ENCODE peak calls at places on chromosomes 1 and 21, in six cellular contexts. M is left lung, V is endodermal cell, Y is choroid plexus epithelial cell, Z is PC-3, G is foreskin fibroblast. H is an unnamed sample.

GRCh38 chr1:206551985-206552325 is 44.6 kb downstream of the RASSF5 start:
- DNase-seq in M (no peak), V (no peak), Y (no peak), Z (no peak), G (no peak), H (no peak)

GRCh38 chr1:38789498-38790169 is 69.9 kb downstream of the RRAGC start:
- DNase-seq in M (no peak), V (peak), Y (no peak), Z (peak), G (no peak), H (no peak)

GRCh38 chr1:10353693-10354092 is 45.2 kb upstream of the PGD start:
- DNase-seq in M (no peak), V (no peak), Y (no peak), Z (no peak), G (no peak), H (no peak)

GRCh38 chr1:83053446-83053845 is 945.5 kb downstream of the TTLL7 start:
- DNase-seq in M (no peak), V (no peak), Y (no peak), Z (no peak), G (no peak), H (no peak)

GRCh38 chr1:239868117-239868516 is 223.6 kb upstream of the FMN2 start:
- DNase-seq in M (no peak), V (no peak), Y (no peak), Z (no peak), G (no peak), H (no peak)

GRCh38 chr1:210633636-210634035 is 304.9 kb downstream of the HHAT start:
- DNase-seq in M (no peak), V (no peak), Y (no peak), Z (no peak), G (no peak), H (no peak)

GRCh38 chr1:41657679-41658078 is 173.2 kb upstream of the EDN2 start:
- DNase-seq in M (no peak), V (peak), Y (no peak), Z (no peak), G (no peak), H (no peak)

GRCh38 chr1:27772071-27772470 is 948 bp upstream of the STX12 start:
- DNase-seq in M (no peak), V (no peak), Y (no peak), Z (no peak), G (no peak), H (no peak)

GRCh38 chr1:174659823-174660222 is 212.1 kb downstream of the GPR52 start:
- DNase-seq in M (no peak), V (no peak), Y (peak), Z (peak), G (peak), H (no peak)

GRCh38 chr21:46089285-46089684 is 8.6 kb upstream of the COL6A2 start:
- DNase-seq in M (no peak), V (no peak), Y (no peak), Z (no peak), G (no peak), H (no peak)

GRCh38 chr1:88398338-88398737 is 285.7 kb upstream of the PKN2 start:
- DNase-seq in M (no peak), V (no peak), Y (no peak), Z (peak), G (no peak), H (no peak)

GRCh38 chr1:218676991-218677390 is 331.9 kb downstream of the TGFB2 start:
- DNase-seq in M (no peak), V (no peak), Y (no peak), Z (no peak), G (no peak), H (no peak)

GRCh38 chr1:218670875-218671274 is 325.7 kb downstream of the TGFB2 start:
- DNase-seq in M (no peak), V (no peak), Y (no peak), Z (no peak), G (no peak), H (no peak)

GRCh38 chr1:218673170-218673569 is 328.0 kb downstream of the TGFB2 start:
- DNase-seq in M (no peak), V (no peak), Y (no peak), Z (peak), G (no peak), H (no peak)

GRCh38 chr1:218671573-218671972 is 326.4 kb downstream of the TGFB2 start:
- DNase-seq in M (no peak), V (no peak), Y (peak), Z (no peak), G (peak), H (no peak)

GRCh38 chr1:218674280-218674773 is 329.2 kb downstream of the TGFB2 start:
- DNase-seq in M (no peak), V (peak), Y (peak), Z (peak), G (peak), H (no peak)
- H3K4me3 ChIP-seq in M (no peak), V (no peak), Y (no peak), Z (no peak), G (peak), H (no peak)

GRCh38 chr1:30803562-30803961 is 46.0 kb upstream of the LAPTM5 start:
- DNase-seq in M (no peak), V (no peak), Y (no peak), Z (no peak), G (no peak), H (no peak)

GRCh38 chr1:30805301-30806003 is 47.9 kb upstream of the LAPTM5 start:
- DNase-seq in M (no peak), V (no peak), Y (no peak), Z (no peak), G (no peak), H (no peak)

GRCh38 chr1:30806381-30807317 is 49.1 kb upstream of the LAPTM5 start:
- DNase-seq in M (no peak), V (no peak), Y (no peak), Z (no peak), G (no peak), H (no peak)

GRCh38 chr1:30804381-30804780 is 46.8 kb upstream of the LAPTM5 start:
- DNase-seq in M (no peak), V (peak), Y (no peak), Z (no peak), G (no peak), H (no peak)

DNA sequence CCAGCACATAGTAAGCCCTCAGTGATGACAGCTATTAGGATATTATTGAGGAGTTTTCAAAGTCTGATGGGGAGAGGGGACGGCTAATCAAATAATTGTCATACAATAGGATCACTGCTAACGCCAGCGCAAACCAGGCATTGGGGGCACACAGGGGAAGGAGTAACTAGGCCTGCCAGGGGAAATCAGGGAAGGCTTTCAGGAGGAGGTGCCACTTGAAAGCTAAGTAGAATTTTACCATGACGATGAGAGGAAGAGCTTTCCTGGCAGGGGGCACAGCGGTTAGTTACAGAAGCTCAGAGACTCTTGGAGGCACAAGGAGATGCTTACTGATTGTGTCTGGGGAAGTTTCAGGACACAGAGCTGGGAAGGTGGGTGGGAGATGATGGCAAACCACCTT is 47.2 kb upstream of the LAPTM5 start:
- DNase-seq in M (no peak), V (no peak), Y (no peak), Z (no peak), G (no peak), H (no peak)
- TF ChIP-seq CTCF in M (no peak), V (no peak), Y (no peak), Z (no peak), G (no peak), H (no peak)

DNA sequence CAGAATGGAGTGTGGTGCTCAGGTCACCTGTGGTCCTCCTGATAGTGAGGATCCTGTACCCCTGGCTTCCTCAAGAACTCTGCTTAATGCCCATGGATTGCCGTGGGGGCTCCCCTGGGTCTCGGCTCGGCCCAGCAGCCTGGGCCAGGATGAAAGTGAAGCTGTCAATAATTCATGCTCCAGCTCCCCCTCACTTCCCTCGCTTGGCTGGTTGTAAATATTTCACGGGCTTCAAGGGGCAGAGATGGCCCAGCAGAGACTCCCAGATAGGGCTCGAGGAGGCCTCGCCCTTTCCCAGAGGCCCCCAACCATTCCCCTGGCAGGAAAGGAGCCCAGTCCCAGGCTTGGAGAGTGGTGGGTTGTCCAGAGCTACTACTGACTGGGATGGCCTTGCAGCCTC is 42.7 kb upstream of the KCNA10 start:
- DNase-seq in M (no peak), V (no peak), Y (no peak), Z (no peak), G (no peak), H (no peak)
- H3K4me3 ChIP-seq in M (no peak), V (no peak), Y (no peak), Z (no peak), G (no peak), H (no peak)

DNA sequence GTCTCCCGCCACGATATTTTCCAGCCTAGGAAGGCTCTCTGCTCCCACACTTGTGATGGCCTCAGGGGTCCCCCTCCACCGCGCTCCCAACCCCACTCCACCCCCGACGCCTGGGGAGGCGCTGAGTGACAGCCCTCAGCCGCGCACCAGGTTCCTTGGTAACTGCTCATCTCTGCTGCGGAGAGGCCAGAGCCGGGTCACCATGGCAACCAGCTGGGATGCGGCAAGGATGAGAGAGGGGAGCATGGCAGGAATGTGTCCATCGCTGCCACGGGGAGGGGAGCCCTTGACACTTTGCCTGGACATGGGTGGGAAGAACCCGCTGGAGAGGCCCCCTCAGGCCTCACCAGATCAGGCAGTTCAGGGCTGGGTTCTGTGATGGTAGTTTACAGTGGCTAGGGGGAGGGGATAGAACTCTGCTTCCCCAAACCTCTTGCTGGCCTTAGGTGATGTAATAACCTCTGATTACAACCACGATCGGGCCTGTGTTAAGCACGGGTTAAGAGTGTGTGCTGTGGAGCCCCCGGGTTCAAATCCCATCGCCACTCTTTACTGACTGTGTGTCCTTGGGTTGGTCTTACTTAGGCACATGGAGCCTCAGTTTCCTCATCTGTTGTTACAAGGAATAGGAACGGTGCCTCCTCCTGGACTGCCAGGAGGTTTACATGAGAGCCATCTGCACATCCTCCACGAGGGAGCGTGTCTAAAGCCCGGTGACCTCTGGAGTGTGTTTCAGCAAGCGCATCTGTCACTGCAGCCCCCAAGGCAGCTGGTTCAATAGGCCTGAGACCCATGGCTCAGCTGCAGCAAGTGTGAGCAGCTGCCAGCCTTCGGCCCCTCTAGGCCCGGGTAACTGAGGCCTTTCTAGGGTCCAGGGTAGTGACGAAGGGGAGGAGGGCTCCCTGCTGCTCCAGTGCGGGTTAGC is 6.3 kb downstream of the KIF17 start:
- DNase-seq in M (no peak), V (no peak), Y (no peak), Z (no peak), G (no peak), H (no peak)
- TF ChIP-seq CTCF in M (no peak), V (peak), Y (no peak), Z (peak), G (no peak), H (no peak)

DNA sequence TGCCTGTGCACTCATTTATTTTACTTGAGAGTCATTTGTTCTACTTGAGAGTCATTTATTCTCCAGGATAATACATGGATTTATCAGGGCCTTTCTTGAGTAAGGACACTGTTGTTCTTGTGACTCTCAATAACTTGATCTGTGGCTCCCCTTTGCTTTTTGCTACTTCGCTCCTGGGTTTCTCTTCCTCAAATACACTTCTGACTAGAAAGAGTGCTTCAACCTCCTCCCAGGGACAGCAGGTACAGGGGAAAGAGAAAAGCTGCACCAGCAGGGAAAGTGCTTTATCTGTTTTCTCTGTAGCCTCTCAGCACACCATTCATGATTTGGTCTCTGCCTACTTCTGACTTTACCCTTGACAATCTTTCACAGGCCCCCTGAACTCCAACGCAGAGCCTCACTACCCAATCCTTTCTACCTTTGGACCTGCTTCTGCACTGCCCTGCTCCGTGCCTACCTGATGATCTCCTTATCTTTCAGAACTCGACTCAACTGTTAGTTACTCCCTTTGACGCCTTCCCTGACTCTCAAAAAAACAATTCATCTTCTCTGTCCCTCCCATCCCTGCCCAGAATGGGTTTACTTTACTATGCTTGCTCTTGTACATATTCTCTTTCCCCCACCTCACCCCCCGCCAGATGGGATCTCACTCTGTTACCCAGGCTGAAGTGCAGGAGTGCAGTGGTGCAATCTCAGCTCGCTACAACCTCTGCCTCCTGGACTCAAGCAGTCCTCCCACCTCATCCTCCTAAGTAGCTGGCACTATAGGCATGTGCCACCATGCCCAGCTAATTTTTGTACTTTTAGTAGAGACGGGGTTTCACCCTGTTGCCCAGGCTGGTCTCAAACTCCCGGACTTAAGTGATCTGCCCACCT is 15.6 kb upstream of the PIGM start:
- DNase-seq in M (no peak), V (peak), Y (no peak), Z (no peak), G (no peak), H (no peak)
- H3K4me3 ChIP-seq in M (no peak), V (peak), Y (no peak), Z (no peak), G (no peak), H (peak)

DNA sequence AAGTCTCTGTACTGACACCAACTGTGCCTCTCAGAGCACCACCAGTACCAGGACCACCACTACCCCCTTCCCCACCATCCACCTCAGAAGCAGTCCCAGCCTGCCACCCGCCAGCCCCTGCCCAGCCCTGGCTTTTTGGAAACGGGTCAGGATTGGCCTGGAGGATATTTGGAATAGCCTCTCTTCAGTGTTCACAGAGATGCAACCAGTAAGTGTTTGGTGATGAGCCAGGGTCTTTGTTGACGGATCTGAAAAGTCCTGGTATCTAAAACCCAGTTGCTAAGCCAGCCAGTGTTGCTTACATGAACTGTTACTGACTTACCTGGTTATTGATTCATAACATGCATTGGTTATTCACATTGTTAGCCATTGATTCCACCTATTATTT is 1.1 kb downstream of the C1orf56 start:
- DNase-seq in M (no peak), V (no peak), Y (no peak), Z (no peak), G (no peak), H (no peak)
- TF ChIP-seq CTCF in M (peak), V (peak), Y (no peak), Z (peak), G (no peak), H (no peak)

GRCh38 chr1:178504286-178504685 is 7.5 kb upstream of the CLEC20A start:
- DNase-seq in M (no peak), V (peak), Y (no peak), Z (no peak), G (no peak), H (no peak)
- H3K4me3 ChIP-seq in M (no peak), V (no peak), Y (no peak), Z (no peak), G (no peak), H (no peak)